ENCODE peak calls at places on chromosomes 4 and X, in ten cellular contexts. Q is GM12865, I is left ventricle myocardium inferior, T is endothelial cell, R is brain microvascular endothelial cell, S is astrocyte of the spinal cord, U is hepatocyte, E is WTC11, K is ovary, D is HFF-Myc. Y is an unnamed sample.

GRCh38 chr4:180828455-180829018 is 1414.7 kb upstream of the TENM3 start:
- DNase-seq in Q (peak), I (no peak), T (peak), R (peak), S (peak), U (peak), E (no peak), K (no peak), D (peak), Y (peak)

GRCh38 chrX:16436348-16437188 is 213.4 kb upstream of the S100G start:
- DNase-seq in Q (peak), I (peak), T (peak), R (peak), S (peak), U (peak), E (peak), K (peak), D (peak), Y (peak)

GRCh38 chr4:106816501-106816900 is 219.6 kb downstream of the DKK2 start:
- DNase-seq in Q (no peak), I (no peak), T (no peak), R (peak), S (peak), U (no peak), E (no peak), K (no peak), D (no peak), Y (no peak)

GRCh38 chr4:86818845-86819244 is 30.3 kb downstream of the SLC10A6 start:
- DNase-seq in Q (peak), I (no peak), T (no peak), R (no peak), S (no peak), U (peak), E (no peak), K (no peak), D (no peak), Y (no peak)

GRCh38 chr4:76738081-76738931 is 159.6 kb downstream of the SOWAHB start:
- DNase-seq in Q (peak), I (no peak), T (no peak), R (no peak), S (peak), U (peak), E (no peak), K (no peak), D (peak), Y (no peak)

GRCh38 chr4:183422962-183423653 is 21.3 kb upstream of the CDKN2AIP start:
- DNase-seq in Q (no peak), I (no peak), T (no peak), R (no peak), S (peak), U (no peak), E (no peak), K (no peak), D (no peak), Y (peak)

GRCh38 chr4:1575418-1576199 is 108.5 kb downstream of the FAM53A start:
- DNase-seq in Q (no peak), I (no peak), T (no peak), R (no peak), S (no peak), U (no peak), E (no peak), K (no peak), D (no peak), Y (no peak)

GRCh38 chrX:10482262-10482661 is 138.1 kb downstream of the MID1 start:
- DNase-seq in Q (peak), I (peak), T (no peak), R (no peak), S (no peak), U (no peak), E (no peak), K (no peak), D (no peak), Y (no peak)

GRCh38 chr4:23368081-23368697 is 521.7 kb downstream of the PPARGC1A start:
- DNase-seq in Q (no peak), I (no peak), T (peak), R (no peak), S (no peak), U (peak), E (peak), K (no peak), D (no peak), Y (peak)

GRCh38 chrX:49308604-49309269 is 5.3 kb downstream of the GAGE10 start:
- DNase-seq in Q (no peak), I (peak), T (no peak), R (no peak), S (peak), U (no peak), E (no peak), K (no peak), D (no peak), Y (no peak)

GRCh38 chr4:40523581-40523980 is 106.1 kb downstream of the RBM47 start:
- DNase-seq in Q (no peak), I (no peak), T (no peak), R (no peak), S (no peak), U (no peak), E (no peak), K (no peak), D (no peak), Y (no peak)

GRCh38 chrX:153981771-153982533 is 9.4 kb downstream of the TMEM187 start:
- DNase-seq in Q (no peak), I (peak), T (no peak), R (no peak), S (peak), U (no peak), E (no peak), K (peak), D (no peak), Y (no peak)

GRCh38 chr4:26815686-26816085 is 45.0 kb upstream of the STIM2 start:
- DNase-seq in Q (no peak), I (no peak), T (no peak), R (no peak), S (no peak), U (no peak), E (no peak), K (no peak), D (no peak), Y (no peak)

GRCh38 chr4:45350438-45350837 is 624.1 kb upstream of the GNPDA2 start:
- DNase-seq in Q (peak), I (no peak), T (no peak), R (no peak), S (peak), U (no peak), E (no peak), K (no peak), D (no peak), Y (no peak)

GRCh38 chrX:70062961-70063550 is 799 bp downstream of the OTUD6A start:
- DNase-seq in Q (no peak), I (no peak), T (no peak), R (no peak), S (no peak), U (no peak), E (no peak), K (no peak), D (no peak), Y (no peak)

GRCh38 chr4:94452476-94453300 is 946 bp downstream of the PDLIM5 start:
- DNase-seq in Q (peak), I (peak), T (peak), R (peak), S (peak), U (peak), E (peak), K (peak), D (no peak), Y (peak)

GRCh38 chrX:42247241-42247640 is 323.9 kb upstream of the CASK start:
- DNase-seq in Q (peak), I (no peak), T (no peak), R (peak), S (no peak), U (peak), E (no peak), K (no peak), D (no peak), Y (no peak)

GRCh38 chr4:86999244-86999643 is 64.4 kb downstream of the AFF1 start:
- DNase-seq in Q (no peak), I (no peak), T (no peak), R (no peak), S (no peak), U (no peak), E (no peak), K (no peak), D (no peak), Y (no peak)

GRCh38 chrX:110806145-110806544 is 10.5 kb upstream of the CHRDL1 start:
- DNase-seq in Q (no peak), I (no peak), T (no peak), R (no peak), S (peak), U (no peak), E (no peak), K (no peak), D (no peak), Y (no peak)

GRCh38 chr4:4462970-4463369 is 76.1 kb downstream of the NSG1 start:
- DNase-seq in Q (no peak), I (no peak), T (no peak), R (peak), S (no peak), U (no peak), E (no peak), K (no peak), D (no peak), Y (no peak)

GRCh38 chr4:7926822-7927221 is 12.8 kb downstream of the AFAP1 start:
- DNase-seq in Q (no peak), I (no peak), T (no peak), R (no peak), S (no peak), U (no peak), E (no peak), K (no peak), D (no peak), Y (no peak)

GRCh38 chr4:113052379-113052951 is 3.0 kb downstream of the ANK2 start:
- DNase-seq in Q (peak), I (no peak), T (no peak), R (peak), S (peak), U (no peak), E (no peak), K (no peak), D (no peak), Y (no peak)

GRCh38 chrX:39499996-39500395 is 597.8 kb downstream of the BCOR start:
- DNase-seq in Q (no peak), I (no peak), T (no peak), R (no peak), S (no peak), U (no peak), E (no peak), K (no peak), D (no peak), Y (no peak)

GRCh38 chr4:19807505-19807904 is 444.2 kb upstream of the SLIT2 start:
- DNase-seq in Q (no peak), I (no peak), T (no peak), R (peak), S (peak), U (peak), E (no peak), K (no peak), D (no peak), Y (peak)

GRCh38 chrX:118795528-118795927 is 28.1 kb upstream of the ZCCHC12 start:
- DNase-seq in Q (no peak), I (no peak), T (no peak), R (no peak), S (no peak), U (no peak), E (no peak), K (no peak), D (no peak), Y (no peak)

GRCh38 chr4:6910340-6910959 is 824 bp downstream of the TBC1D14 start:
- DNase-seq in Q (no peak), I (no peak), T (no peak), R (no peak), S (no peak), U (peak), E (no peak), K (no peak), D (no peak), Y (peak)

GRCh38 chrX:115650916-115651315 is 89.9 kb downstream of the PLS3 start:
- DNase-seq in Q (peak), I (no peak), T (peak), R (peak), S (peak), U (peak), E (peak), K (peak), D (no peak), Y (peak)
- TF ChIP-seq CTCF in Q (peak), I (peak), T (no peak), R (peak), S (peak), U (peak), E (peak), K (peak), D (peak), Y (peak)

GRCh38 chrX:150360331-150360730 is 2.8 kb upstream of the MAMLD1 start:
- DNase-seq in Q (no peak), I (no peak), T (no peak), R (no peak), S (no peak), U (no peak), E (no peak), K (no peak), D (no peak), Y (no peak)

GRCh38 chrX:150362599-150363481 is at the start of gene MAMLD1:
- DNase-seq in Q (peak), I (peak), T (peak), R (peak), S (peak), U (peak), E (peak), K (peak), D (no peak), Y (peak)

GRCh38 chrX:150363561-150364346 is 637 bp downstream of the MAMLD1 start:
- DNase-seq in Q (no peak), I (peak), T (peak), R (no peak), S (peak), U (peak), E (peak), K (peak), D (no peak), Y (peak)

GRCh38 chrX:150361777-150362351 is 1.3 kb upstream of the MAMLD1 start:
- DNase-seq in Q (no peak), I (no peak), T (peak), R (no peak), S (no peak), U (peak), E (peak), K (peak), D (no peak), Y (peak)

DNA sequence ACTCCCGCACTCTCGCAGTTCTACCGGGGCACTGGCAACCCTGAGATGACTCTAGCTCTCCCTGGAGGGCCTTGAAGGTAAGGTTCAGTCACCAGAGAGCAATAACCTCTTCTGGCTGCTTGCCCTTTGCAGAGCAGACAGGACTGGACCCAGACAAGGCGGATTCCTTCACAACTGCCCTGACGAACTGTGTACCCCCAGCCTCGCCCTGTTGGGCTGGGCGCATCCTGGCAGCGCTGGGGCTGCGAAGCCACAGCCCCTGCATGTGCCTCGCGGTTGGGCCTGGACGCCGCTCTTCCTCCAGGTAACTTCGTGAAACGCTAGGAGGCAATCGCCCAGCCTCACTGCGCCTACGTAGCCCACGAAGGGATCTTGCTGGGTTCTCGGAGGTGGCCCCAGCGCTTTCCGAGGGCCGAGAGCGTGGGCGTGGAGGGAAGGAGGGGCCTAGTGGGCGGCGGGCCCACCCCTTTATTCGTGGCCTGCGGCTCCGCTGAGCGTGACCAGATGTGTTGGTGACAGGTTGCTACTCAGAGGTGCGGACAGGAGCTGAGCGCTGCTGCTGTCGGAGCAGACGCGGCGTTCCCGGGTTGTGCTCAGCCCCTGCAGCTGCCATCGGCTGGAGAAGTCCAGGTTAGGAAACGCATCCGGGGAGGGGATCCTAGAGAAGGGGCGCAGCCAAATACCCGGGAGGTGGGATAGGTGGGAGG is 1.9 kb upstream of the MAMLD1 start:
- DNase-seq in Q (no peak), I (no peak), T (peak), R (no peak), S (no peak), U (peak), E (peak), K (peak), D (no peak), Y (peak)
- TF ChIP-seq CTCF in Q (no peak), I (no peak), T (no peak), R (peak), S (peak), U (peak), E (no peak), K (no peak), D (no peak), Y (no peak)

GRCh38 chr4:139227729-139228404 is 50.8 kb upstream of the ELF2 start:
- DNase-seq in Q (peak), I (no peak), T (peak), R (no peak), S (no peak), U (no peak), E (no peak), K (no peak), D (no peak), Y (peak)
- TF ChIP-seq CTCF in Q (peak), I (peak), T (no peak), R (peak), S (no peak), U (no peak), E (no peak), K (no peak), D (no peak), Y (no peak)

GRCh38 chrX:36963069-36963808 is 44.9 kb upstream of the FAM47C start:
- DNase-seq in Q (no peak), I (no peak), T (no peak), R (no peak), S (no peak), U (no peak), E (no peak), K (no peak), D (no peak), Y (peak)

GRCh38 chrX:36957425-36958328 is 50.5 kb upstream of the FAM47C start:
- DNase-seq in Q (no peak), I (no peak), T (peak), R (no peak), S (no peak), U (peak), E (peak), K (no peak), D (no peak), Y (peak)

GRCh38 chrX:36963852-36964251 is 44.3 kb upstream of the FAM47C start:
- DNase-seq in Q (no peak), I (no peak), T (no peak), R (no peak), S (no peak), U (no peak), E (no peak), K (no peak), D (no peak), Y (no peak)

DNA sequence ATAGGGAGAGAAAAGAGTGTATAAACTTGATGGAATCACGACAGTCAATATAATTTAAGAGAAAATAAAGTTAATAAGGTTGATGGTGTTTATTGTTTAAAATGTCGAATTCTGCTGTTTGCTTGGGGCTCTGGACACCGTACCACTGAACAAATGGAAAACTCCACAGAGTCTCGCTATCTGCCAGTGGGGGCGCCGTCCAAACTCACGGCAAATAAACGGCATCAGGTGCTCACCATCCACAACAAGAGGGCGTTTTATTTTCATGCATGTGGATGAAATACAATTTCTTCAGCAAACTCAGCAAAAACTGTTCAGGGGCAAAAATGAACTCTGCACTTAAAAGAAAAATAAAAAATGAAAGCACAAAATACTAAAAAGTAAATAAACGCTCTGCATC is 46.6 kb upstream of the FAM47C start:
- DNase-seq in Q (no peak), I (no peak), T (no peak), R (no peak), S (no peak), U (no peak), E (no peak), K (no peak), D (no peak), Y (peak)
- TF ChIP-seq CTCF in Q (no peak), I (no peak), T (no peak), R (peak), S (no peak), U (peak), E (no peak), K (no peak), D (no peak), Y (peak)

GRCh38 chr4:46886711-46887110 is 22.3 kb downstream of the COX7B2 start:
- DNase-seq in Q (peak), I (no peak), T (no peak), R (peak), S (peak), U (peak), E (no peak), K (no peak), D (no peak), Y (no peak)
- TF ChIP-seq CTCF in Q (peak), I (peak), T (no peak), R (peak), S (peak), U (peak), E (no peak), K (no peak), D (no peak), Y (peak)

DNA sequence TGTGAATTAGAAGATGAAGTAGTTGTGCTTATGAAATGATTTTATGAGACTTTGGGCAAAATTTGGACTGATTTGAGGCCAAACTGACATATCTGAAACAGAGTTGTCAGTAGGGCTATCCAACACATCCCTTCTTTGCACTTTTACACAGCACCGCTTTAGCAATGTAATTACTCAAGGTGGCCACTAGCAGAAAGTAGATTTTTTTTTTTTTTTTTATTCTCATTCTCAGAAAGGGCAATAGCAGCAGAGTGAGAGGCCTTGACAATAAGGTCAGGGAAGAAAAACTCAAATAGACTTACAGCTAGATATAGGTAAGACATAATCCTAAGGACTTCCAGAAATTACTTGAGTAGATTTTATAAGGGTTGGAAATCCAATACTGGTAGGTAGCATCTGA is 414.3 kb downstream of the NAP1L3 start:
- DNase-seq in Q (no peak), I (no peak), T (no peak), R (no peak), S (no peak), U (no peak), E (no peak), K (no peak), D (no peak), Y (no peak)
- TF ChIP-seq CTCF in Q (no peak), I (no peak), T (peak), R (no peak), S (no peak), U (no peak), E (no peak), K (no peak), D (no peak), Y (no peak)

GRCh38 chrX:72131317-72132294 is at the start of gene RTL5:
- DNase-seq in Q (peak), I (peak), T (peak), R (peak), S (peak), U (peak), E (peak), K (peak), D (no peak), Y (peak)
- TF ChIP-seq CTCF in Q (no peak), I (no peak), T (no peak), R (no peak), S (no peak), U (no peak), E (no peak), K (no peak), D (no peak), Y (no peak)